ENCODE peak calls at places on chromosomes 4 and X, in four cellular contexts. T is HepG2, X is A549, N is K562. I is an unnamed sample.

GRCh38 chrX:50003927-50004326 is 81.5 kb downstream of the CLCN5 start:
- DNase-seq in T (no peak), X (no peak), N (no peak), I (peak)

GRCh38 chr4:93469560-93469959 is 359.0 kb upstream of the ATOH1 start:
- DNase-seq in T (peak), X (no peak), N (no peak), I (no peak)

GRCh38 chr4:81499840-81500239 is 28.1 kb upstream of the RASGEF1B start:
- DNase-seq in T (no peak), X (no peak), N (no peak), I (no peak)

GRCh38 chr4:128338634-128339355 is 51.2 kb upstream of the PGRMC2 start:
- DNase-seq in T (no peak), X (peak), N (peak), I (peak)

GRCh38 chr4:3514806-3515421 is 17.3 kb downstream of the LRPAP1 start:
- DNase-seq in T (no peak), X (peak), N (no peak), I (no peak)

GRCh38 chr4:87007345-87008181 is 72.8 kb downstream of the AFF1 start:
- DNase-seq in T (no peak), X (no peak), N (peak), I (peak)

GRCh38 chr4:180962268-180962667 is 1280.9 kb upstream of the TENM3 start:
- DNase-seq in T (no peak), X (no peak), N (no peak), I (no peak)

GRCh38 chrX:73851014-73852009 is 288.3 kb downstream of the CHIC1 start:
- DNase-seq in T (no peak), X (no peak), N (peak), I (peak)

GRCh38 chr4:182142146-182143085 is 100.8 kb upstream of the TENM3 start:
- DNase-seq in T (no peak), X (no peak), N (no peak), I (peak)

GRCh38 chrX:15512401-15512965 is 11.9 kb downstream of the BMX start:
- DNase-seq in T (no peak), X (no peak), N (no peak), I (peak)

GRCh38 chrX:103183912-103184311 is 31.0 kb upstream of the BEX4 start:
- DNase-seq in T (no peak), X (no peak), N (no peak), I (no peak)

GRCh38 chr4:39922389-39922788 is 55.3 kb downstream of the PDS5A start:
- DNase-seq in T (no peak), X (no peak), N (no peak), I (no peak)

GRCh38 chrX:107654778-107655761 is 26.8 kb downstream of the PRPS1 start:
- DNase-seq in T (peak), X (peak), N (peak), I (peak)

GRCh38 chrX:989959-990510 is 222.4 kb downstream of the CRLF2 start:
- DNase-seq in T (no peak), X (peak), N (peak), I (peak)

GRCh38 chrX:42096262-42096939 is 173.0 kb upstream of the CASK start:
- DNase-seq in T (peak), X (peak), N (peak), I (peak)

GRCh38 chr4:77169496-77169895 is 12.5 kb downstream of the CCNG2 start:
- DNase-seq in T (no peak), X (no peak), N (no peak), I (peak)

GRCh38 chr4:150931796-150932195 is 83.3 kb downstream of the LRBA start:
- DNase-seq in T (no peak), X (no peak), N (no peak), I (no peak)

GRCh38 chr4:20622701-20623100 is 77.6 kb upstream of the PACRGL start:
- DNase-seq in T (no peak), X (no peak), N (no peak), I (no peak)

GRCh38 chr4:76087007-76087769 is 12.7 kb downstream of the ART3 start:
- DNase-seq in T (peak), X (peak), N (peak), I (peak)

GRCh38 chrX:109742722-109743121 is 9.7 kb upstream of the ACSL4 start:
- DNase-seq in T (no peak), X (no peak), N (no peak), I (no peak)

GRCh38 chr4:165628572-165628971 is 244.5 kb upstream of the TLL1 start:
- DNase-seq in T (no peak), X (no peak), N (no peak), I (no peak)

GRCh38 chr4:150150545-150151156 is 72.4 kb downstream of the DCLK2 start:
- DNase-seq in T (no peak), X (no peak), N (no peak), I (no peak)

GRCh38 chr4:104494161-104494560 is 533 bp downstream of the CXXC4 start:
- DNase-seq in T (peak), X (no peak), N (no peak), I (no peak)

GRCh38 chr4:25922812-25923369 is 8.9 kb downstream of the SMIM20 start:
- DNase-seq in T (no peak), X (no peak), N (no peak), I (no peak)

GRCh38 chr4:12966741-12967140 is 517.4 kb downstream of the RAB28 start:
- DNase-seq in T (no peak), X (no peak), N (no peak), I (no peak)
- TF ChIP-seq MAZ in T (no peak), X (no peak), N (no peak), I (no peak)

DNA sequence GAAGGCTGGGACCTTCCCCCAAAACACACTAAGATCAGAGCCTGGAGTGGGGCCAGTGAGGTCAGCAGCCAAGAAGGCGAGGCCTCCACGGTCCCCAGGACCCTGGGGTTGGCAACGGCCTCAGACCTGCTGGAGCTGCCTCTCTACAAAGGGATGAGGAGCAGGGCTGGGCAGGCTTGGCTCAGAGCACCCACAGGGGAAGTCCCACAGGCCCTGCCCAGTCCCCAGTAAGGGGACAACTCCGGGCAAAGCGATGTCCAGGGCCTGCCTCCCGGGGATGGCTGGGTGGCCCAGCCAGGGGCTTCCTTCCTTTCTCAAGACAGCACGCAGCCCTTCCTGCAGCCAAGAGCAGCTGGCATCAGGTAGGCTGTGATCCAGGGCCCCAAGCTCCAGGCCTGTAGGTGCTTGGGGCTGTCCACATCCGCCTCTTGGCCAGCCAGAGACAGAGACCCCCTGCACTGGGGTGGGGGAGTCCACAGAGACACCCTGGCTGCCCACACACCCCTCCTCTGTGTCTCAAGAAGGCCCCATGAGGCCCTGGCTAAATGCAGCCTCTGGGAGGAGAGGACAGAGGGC is 5.7 kb downstream of the MXD4 start:
- DNase-seq in T (no peak), X (no peak), N (no peak), I (no peak)
- TF ChIP-seq MAZ in T (no peak), X (no peak), N (no peak), I (no peak)

DNA sequence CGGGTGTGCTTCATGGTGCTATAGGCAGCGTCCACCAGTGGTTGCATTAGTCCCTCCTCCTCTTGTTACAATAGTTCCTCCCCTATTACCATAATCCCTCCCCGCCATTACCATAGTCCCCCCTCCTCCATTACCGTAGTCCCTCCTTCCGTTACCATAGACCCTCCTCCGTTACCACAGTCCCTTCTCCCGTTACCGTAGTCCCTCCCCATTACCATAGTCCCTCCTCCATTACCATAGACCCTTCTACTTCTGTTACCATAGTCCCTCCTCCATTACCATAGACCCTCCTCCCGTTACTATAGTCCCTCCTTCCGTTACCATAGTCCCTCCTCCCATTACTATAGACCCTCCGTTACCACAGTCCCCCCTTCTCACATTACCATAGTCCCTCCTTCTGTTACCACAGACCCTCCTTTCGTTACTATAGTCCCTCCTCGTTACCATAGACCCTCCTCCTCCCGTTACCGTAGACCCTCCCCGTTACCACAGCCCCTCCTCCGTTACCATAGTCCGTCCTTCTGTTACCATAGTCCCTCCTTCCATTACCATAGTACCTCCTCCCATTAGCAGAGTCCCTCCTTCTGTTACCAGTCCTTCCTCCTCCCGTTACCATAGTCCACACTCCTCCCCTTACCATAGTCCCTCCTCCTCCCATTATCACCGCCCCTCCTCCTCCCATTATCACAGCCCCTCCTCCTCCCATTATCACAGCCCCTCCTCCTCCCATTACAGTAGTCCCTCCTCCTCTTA is 129.6 kb downstream of the DHRSX start:
- DNase-seq in T (no peak), X (no peak), N (peak), I (no peak)
- TF ChIP-seq MAZ in T (no peak), X (no peak), N (no peak), I (no peak)

GRCh38 chr4:177384856-177385396 is 57.3 kb downstream of the AGA start:
- DNase-seq in T (peak), X (no peak), N (no peak), I (no peak)
- TF ChIP-seq MAZ in T (no peak), X (no peak), N (no peak), I (no peak)

GRCh38 chr4:184347251-184348239 is 126.8 kb downstream of the IRF2 start:
- DNase-seq in T (no peak), X (peak), N (peak), I (peak)
- TF ChIP-seq MAZ in T (no peak), X (no peak), N (no peak), I (no peak)

DNA sequence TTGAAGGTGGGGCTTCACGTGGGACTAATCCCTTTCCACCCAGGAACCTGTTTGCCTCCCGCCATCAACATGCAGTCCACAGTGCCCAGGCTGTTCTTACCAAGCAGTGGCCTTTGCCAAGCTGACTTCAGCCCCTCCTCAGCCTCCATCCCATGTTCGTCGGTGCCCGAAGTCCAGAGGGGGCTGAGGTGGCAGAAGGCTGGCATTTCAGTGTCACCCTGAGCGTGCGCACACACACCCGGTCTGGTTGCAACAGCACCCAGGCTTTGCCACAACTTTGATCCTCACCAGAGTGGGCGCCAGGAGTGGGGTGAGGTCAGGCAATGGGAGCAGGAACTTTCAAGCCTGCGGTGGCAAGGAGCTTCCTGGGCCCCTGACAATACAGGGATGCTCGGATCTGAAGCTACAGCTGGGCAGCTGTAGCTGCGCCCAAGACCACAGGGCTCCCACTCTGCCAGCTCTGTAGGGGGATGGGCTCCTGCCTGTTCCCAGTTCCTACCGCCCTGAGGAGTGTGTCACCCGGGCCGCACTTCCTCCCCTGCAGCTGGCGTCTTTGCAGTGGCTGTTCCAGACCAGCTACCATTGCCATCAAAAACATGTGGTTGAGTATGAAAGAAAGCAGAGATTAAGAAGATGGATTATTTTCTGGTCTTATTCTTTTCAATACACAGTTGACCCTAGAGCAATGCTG is 428.0 kb downstream of the EPHA5 start:
- DNase-seq in T (no peak), X (no peak), N (no peak), I (no peak)
- TF ChIP-seq MAZ in T (no peak), X (no peak), N (no peak), I (no peak)

DNA sequence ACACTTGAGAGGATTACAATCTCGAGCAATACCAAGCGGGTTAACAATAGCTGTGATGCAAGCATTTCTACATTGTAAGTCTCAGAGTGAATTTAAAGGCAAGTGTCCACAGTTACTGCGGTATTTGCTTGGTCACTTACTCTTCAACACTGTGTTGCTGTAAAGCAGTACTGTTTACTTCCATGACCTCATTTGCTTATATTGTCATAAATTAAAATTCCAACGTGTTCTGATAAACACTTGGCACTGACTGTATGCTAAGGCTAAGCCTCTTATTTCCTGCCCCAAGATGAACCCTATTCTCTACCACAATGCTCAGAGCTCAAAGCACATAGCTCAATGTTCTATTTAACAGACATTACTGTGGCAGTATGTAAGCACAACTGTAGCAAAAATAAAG is 11.2 kb downstream of the EXOC1L start:
- DNase-seq in T (no peak), X (no peak), N (no peak), I (no peak)
- TF ChIP-seq MAZ in T (no peak), X (no peak), N (no peak), I (no peak)